ENCODE peak calls at places on chromosomes 5 and 9, in seven cellular contexts. One of them, this sample, is unnamed.
A peak's percentile ranks its signal among the peaks of the same experiment; 100 is the strongest.

GRCh38 chr5:40507095-40507494 is 172.6 kb upstream of the PTGER4 start:
- DNase-seq in stimulated activated CD4-positive, alpha-beta T cell treated with anti-CD3 and anti-CD28 coated beads, Interleukin-2, amount 100 ng/mL, for 48 hours: no peak
- DNase-seq in HT-29: peak; percentile 13
- DNase-seq in fibroblast of the conjunctiva: no peak
- DNase-seq in PC-9: no peak
- DNase-seq in neuronal stem cell: no peak
- DNase-seq in NCI-H2081: no peak
- DNase-seq in this sample: no peak

GRCh38 chr9:69975681-69976080 is 68.0 kb upstream of the MAMDC2 start:
- DNase-seq in neuronal stem cell: no peak
- DNase-seq in HT-29: no peak
- DNase-seq in stimulated activated CD4-positive, alpha-beta T cell treated with anti-CD3 and anti-CD28 coated beads, Interleukin-2, amount 100 ng/mL, for 48 hours: no peak
- DNase-seq in fibroblast of the conjunctiva: no peak
- DNase-seq in PC-9: no peak
- DNase-seq in NCI-H2081: no peak
- DNase-seq in this sample: no peak

GRCh38 chr9:116096853-116097252 is 56.7 kb upstream of the PAPPA start:
- DNase-seq in neuronal stem cell: no peak
- DNase-seq in NCI-H2081: no peak
- DNase-seq in HT-29: no peak
- DNase-seq in stimulated activated CD4-positive, alpha-beta T cell treated with anti-CD3 and anti-CD28 coated beads, Interleukin-2, amount 100 ng/mL, for 48 hours: no peak
- DNase-seq in fibroblast of the conjunctiva: no peak
- DNase-seq in PC-9: no peak
- DNase-seq in this sample: no peak

GRCh38 chr9:98168952-98169488 is 23.4 kb downstream of the CORO2A start:
- DNase-seq in stimulated activated CD4-positive, alpha-beta T cell treated with anti-CD3 and anti-CD28 coated beads, Interleukin-2, amount 100 ng/mL, for 48 hours: no peak
- DNase-seq in NCI-H2081: no peak
- DNase-seq in PC-9: peak; percentile 59
- DNase-seq in neuronal stem cell: no peak
- DNase-seq in HT-29: peak; percentile 86
- DNase-seq in fibroblast of the conjunctiva: no peak
- DNase-seq in this sample: peak; percentile 35

GRCh38 chr5:4044881-4045280 is 449.2 kb downstream of the IRX1 start:
- DNase-seq in stimulated activated CD4-positive, alpha-beta T cell treated with anti-CD3 and anti-CD28 coated beads, Interleukin-2, amount 100 ng/mL, for 48 hours: no peak
- DNase-seq in fibroblast of the conjunctiva: no peak
- DNase-seq in neuronal stem cell: no peak
- DNase-seq in HT-29: no peak
- DNase-seq in PC-9: no peak
- DNase-seq in NCI-H2081: no peak
- DNase-seq in this sample: no peak

GRCh38 chr5:86971034-86971511 is 296.6 kb upstream of the RASA1 start:
- DNase-seq in fibroblast of the conjunctiva: no peak
- DNase-seq in stimulated activated CD4-positive, alpha-beta T cell treated with anti-CD3 and anti-CD28 coated beads, Interleukin-2, amount 100 ng/mL, for 48 hours: no peak
- DNase-seq in neuronal stem cell: no peak
- DNase-seq in PC-9: no peak
- DNase-seq in NCI-H2081: no peak
- DNase-seq in HT-29: peak; percentile 31
- DNase-seq in this sample: no peak

GRCh38 chr5:150781706-150782614 is 3.4 kb downstream of the SMIM3 start:
- DNase-seq in fibroblast of the conjunctiva: peak; percentile 93
- DNase-seq in HT-29: peak; percentile 7
- DNase-seq in PC-9: no peak
- DNase-seq in neuronal stem cell: no peak
- DNase-seq in stimulated activated CD4-positive, alpha-beta T cell treated with anti-CD3 and anti-CD28 coated beads, Interleukin-2, amount 100 ng/mL, for 48 hours: no peak
- DNase-seq in NCI-H2081: peak; percentile 55
- DNase-seq in this sample: no peak

GRCh38 chr9:129587487-129588262 is 33.2 kb downstream of the C9orf50 start:
- DNase-seq in stimulated activated CD4-positive, alpha-beta T cell treated with anti-CD3 and anti-CD28 coated beads, Interleukin-2, amount 100 ng/mL, for 48 hours: no peak
- DNase-seq in HT-29: no peak
- DNase-seq in NCI-H2081: no peak
- DNase-seq in fibroblast of the conjunctiva: no peak
- DNase-seq in neuronal stem cell: no peak
- DNase-seq in PC-9: no peak
- DNase-seq in this sample: no peak

GRCh38 chr9:113650207-113651131 is 186.9 kb downstream of the RGS3 start:
- DNase-seq in HT-29: no peak
- DNase-seq in stimulated activated CD4-positive, alpha-beta T cell treated with anti-CD3 and anti-CD28 coated beads, Interleukin-2, amount 100 ng/mL, for 48 hours: no peak
- DNase-seq in NCI-H2081: peak; percentile 9
- DNase-seq in neuronal stem cell: no peak
- DNase-seq in fibroblast of the conjunctiva: no peak
- DNase-seq in PC-9: peak; percentile 46
- DNase-seq in this sample: no peak

GRCh38 chr5:40615586-40616193 is 64.0 kb upstream of the PTGER4 start:
- DNase-seq in stimulated activated CD4-positive, alpha-beta T cell treated with anti-CD3 and anti-CD28 coated beads, Interleukin-2, amount 100 ng/mL, for 48 hours: no peak
- DNase-seq in NCI-H2081: no peak
- DNase-seq in PC-9: no peak
- DNase-seq in HT-29: no peak
- DNase-seq in neuronal stem cell: no peak
- DNase-seq in fibroblast of the conjunctiva: no peak
- DNase-seq in this sample: no peak

This sample was measured in neural crest cell.